ENCODE peak calls at places on chromosomes 2 and 18, in eight cellular contexts. L is body of pancreas, A is transverse colon, E is neuronal stem cell, H is T-helper 17 cell, S is kidney, W is WERI-Rb-1, M is adrenal gland. P is an unnamed sample.

GRCh38 chr2:102678442-102678841 is 59.1 kb downstream of the SLC9A2 start:
- DNase-seq in H (no peak), E (no peak), S (no peak), L (no peak), A (no peak), M (no peak), W (no peak), P (no peak)

GRCh38 chr2:160210599-160211138 is 10.6 kb upstream of the ITGB6 start:
- DNase-seq in L (peak; percentile 83), H (peak; percentile 41), W (peak; percentile 78), S (no peak), M (peak; percentile 64), E (peak; percentile 51), A (peak; percentile 87), P (peak; percentile 89)

GRCh38 chr2:189109921-189110397 is 69.6 kb downstream of the COL5A2 start:
- DNase-seq in L (no peak), H (no peak), M (no peak), S (no peak), A (no peak), E (no peak), W (no peak), P (no peak)

GRCh38 chr2:65613968-65614555 is 181.7 kb upstream of the SPRED2 start:
- DNase-seq in E (no peak), L (no peak), S (no peak), A (no peak), M (no peak), H (no peak), W (no peak), P (no peak)

GRCh38 chr2:5322414-5322813 is 369.8 kb upstream of the SOX11 start:
- DNase-seq in S (no peak), W (no peak), E (no peak), M (peak; percentile 55), H (no peak), A (no peak), L (no peak), P (no peak)

GRCh38 chr2:64751286-64752260 is 97.9 kb upstream of the SERTAD2 start:
- DNase-seq in W (peak; percentile 62), E (no peak), H (peak; percentile 97), S (peak; percentile 100), M (peak; percentile 99), L (peak; percentile 99), A (peak; percentile 76), P (peak; percentile 98)

GRCh38 chr2:55419236-55419513 is 481 bp downstream of the CCDC88A start:
- DNase-seq in W (no peak), S (no peak), L (no peak), E (no peak), M (peak; percentile 45), H (no peak), A (peak; percentile 24), P (peak; percentile 25)

GRCh38 chr2:40155728-40156127 is 296.2 kb downstream of the SLC8A1 start:
- DNase-seq in E (no peak), A (no peak), S (no peak), M (no peak), W (no peak), H (no peak), L (no peak), P (no peak)

GRCh38 chr2:138777996-138778395 is 2.2 kb downstream of the NXPH2 start:
- DNase-seq in L (no peak), S (no peak), W (no peak), H (no peak), E (peak; percentile 76), M (no peak), A (no peak), P (no peak)

GRCh38 chr2:82636411-82637020 is 1822.6 kb downstream of the SUCLG1 start:
- DNase-seq in S (no peak), H (no peak), E (no peak), A (no peak), L (no peak), M (no peak), W (no peak), P (no peak)

GRCh38 chr2:197152451-197153228 is 157.9 kb downstream of the ANKRD44 start:
- DNase-seq in H (no peak), S (no peak), A (no peak), W (no peak), E (no peak), M (no peak), L (no peak), P (no peak)

GRCh38 chr2:158775273-158776027 is 19.7 kb upstream of the DAPL1 start:
- DNase-seq in A (no peak), L (no peak), W (no peak), M (no peak), H (no peak), S (no peak), E (no peak), P (no peak)

GRCh38 chr2:15949551-15949950 is 9.2 kb downstream of the MYCN start:
- DNase-seq in L (no peak), W (no peak), H (no peak), S (no peak), E (no peak), M (no peak), A (no peak), P (no peak)

GRCh38 chr18:54086046-54086802 is 138.2 kb downstream of the MBD2 start:
- DNase-seq in A (no peak), E (no peak), M (no peak), S (no peak), L (no peak), W (no peak), H (no peak), P (no peak)

GRCh38 chr2:85175369-85176299 is 42.4 kb downstream of the TCF7L1 start:
- DNase-seq in H (no peak), E (no peak), W (no peak), S (no peak), L (peak; percentile 30), A (no peak), M (no peak), P (no peak)

GRCh38 chr2:109353806-109354745 is 225.1 kb downstream of the SH3RF3 start:
- DNase-seq in E (no peak), H (no peak), S (no peak), L (no peak), M (no peak), A (no peak), W (no peak), P (peak; percentile 7)

GRCh38 chr18:39037925-39038324 is 1472.3 kb upstream of the CELF4 start:
- DNase-seq in W (no peak), L (no peak), S (no peak), E (no peak), H (no peak), M (no peak), A (no peak), P (no peak)

DNA sequence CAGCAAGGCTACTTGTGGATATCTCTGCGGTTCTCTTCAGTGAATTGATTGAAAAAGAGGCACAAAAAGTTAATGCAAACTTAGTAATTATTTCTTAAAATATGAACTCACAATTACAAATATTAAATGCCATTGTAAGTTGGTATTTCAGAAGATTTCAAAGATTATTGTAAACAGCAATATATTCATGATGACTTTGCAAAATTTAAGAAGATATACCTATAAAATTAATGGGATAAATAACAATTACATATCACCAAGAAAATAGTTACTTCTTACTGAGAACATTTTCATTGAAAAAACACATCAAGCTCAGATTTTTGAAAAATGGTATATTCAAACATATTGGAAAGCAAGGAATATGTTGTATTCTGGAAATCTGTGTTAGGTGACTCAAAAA is 482.0 kb upstream of the LRRTM1 start:
- DNase-seq in S (no peak), M (no peak), E (no peak), L (no peak), W (no peak), A (no peak), H (no peak), P (no peak)
- H3K9me3 ChIP-seq in S (no peaks in the 10 kb centered on the region), M (no peaks in the 10 kb centered on the region), E (no peaks in the 10 kb centered on the region), L (no peaks in the 10 kb centered on the region), W (peaks cover 6% of the 10 kb centered on the region), A (no peaks in the 10 kb centered on the region), H (no peaks in the 10 kb centered on the region), P (no peaks in the 10 kb centered on the region)

DNA sequence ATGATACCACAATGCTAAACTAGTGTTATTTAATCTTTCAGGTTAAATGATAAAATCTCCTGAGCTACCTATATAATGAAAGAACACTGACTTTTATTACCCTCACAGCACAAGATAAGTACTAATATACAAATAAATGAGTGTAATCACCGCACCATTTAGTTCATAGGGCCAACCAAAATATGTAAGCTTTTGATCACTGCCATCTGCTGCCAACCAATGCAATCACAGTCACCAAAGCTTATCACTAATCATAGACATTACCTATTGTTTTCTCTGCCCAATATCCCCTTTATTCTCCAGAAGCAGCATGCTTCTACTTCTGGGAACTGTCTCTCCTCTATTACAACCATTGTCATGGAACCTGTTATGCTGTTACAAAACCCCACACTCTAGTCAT is 151.6 kb upstream of the LRATD1 start:
- DNase-seq in A (no peak), L (no peak), M (no peak), W (no peak), S (no peak), E (no peak), H (no peak), P (no peak)
- H3K9me3 ChIP-seq in A (no peaks in the 10 kb centered on the region), L (no peaks in the 10 kb centered on the region), M (no peaks in the 10 kb centered on the region), W (no peaks in the 10 kb centered on the region), S (no peaks in the 10 kb centered on the region), E (no peaks in the 10 kb centered on the region), H (no peaks in the 10 kb centered on the region), P (no peaks in the 10 kb centered on the region)

GRCh38 chr2:341017-341542 is 53.2 kb upstream of the ALKAL2 start:
- DNase-seq in E (no peak), W (no peak), M (no peak), A (no peak), S (no peak), H (no peak), L (peak; percentile 23), P (no peak)

GRCh38 chr2:344811-345210 is 56.9 kb upstream of the ALKAL2 start:
- DNase-seq in M (no peak), W (no peak), E (no peak), A (no peak), L (no peak), H (no peak), S (no peak), P (no peak)

GRCh38 chr2:341912-342311 is 54.0 kb upstream of the ALKAL2 start:
- DNase-seq in E (no peak), M (no peak), W (no peak), S (no peak), L (no peak), A (no peak), H (no peak), P (no peak)

GRCh38 chr2:348517-348916 is 60.6 kb upstream of the ALKAL2 start:
- DNase-seq in W (no peak), E (no peak), L (no peak), S (no peak), A (no peak), M (no peak), H (no peak), P (no peak)

DNA sequence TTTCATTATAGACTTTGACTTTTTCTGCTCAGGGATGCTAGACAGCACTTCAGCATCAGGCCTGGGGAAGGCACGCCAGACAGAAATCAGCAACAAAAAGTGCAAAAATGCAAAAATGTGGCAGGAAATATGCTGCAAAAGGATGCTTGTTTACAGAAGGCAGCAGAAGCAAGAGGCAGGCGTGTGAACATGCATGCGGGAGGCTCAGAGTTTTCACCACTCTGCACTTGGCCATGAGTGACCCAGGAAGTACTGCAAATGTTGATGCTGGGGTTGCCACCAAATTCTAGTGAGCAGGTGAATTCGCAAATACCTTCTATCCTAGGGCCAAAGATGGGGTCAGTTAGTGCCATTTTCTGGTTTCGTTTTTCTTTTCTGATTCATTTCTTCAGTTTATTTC is 55.5 kb upstream of the ALKAL2 start:
- DNase-seq in H (no peak), E (no peak), M (no peak), W (no peak), A (no peak), S (no peak), L (no peak), P (no peak)
- H3K9me3 ChIP-seq in H (no peaks in the 10 kb centered on the region), E (peaks cover 8% of the 10 kb centered on the region), M (no peaks in the 10 kb centered on the region), W (peaks cover 1% of the 10 kb centered on the region), A (no peaks in the 10 kb centered on the region), S (no peaks in the 10 kb centered on the region), L (no peaks in the 10 kb centered on the region), P (no peaks in the 10 kb centered on the region)

GRCh38 chr18:79899609-79900435 is 51.6 kb downstream of the SLC66A2 start:
- DNase-seq in L (peak; percentile 4), M (no peak), W (no peak), E (no peak), S (peak; percentile 63), A (peak; percentile 6), H (no peak), P (no peak)
- H3K9me3 ChIP-seq in L (no peaks in the 10 kb centered on the region), M (no peaks in the 10 kb centered on the region), W (peaks cover 82% of the 10 kb centered on the region), E (peaks cover 51% of the 10 kb centered on the region), S (peaks cover 11% of the 10 kb centered on the region), A (peaks cover 43% of the 10 kb centered on the region), H (peaks cover 10% of the 10 kb centered on the region), P (no peaks in the 10 kb centered on the region)

P was measured in colonic mucosa.